ENCODE peak calls at places on chromosomes 3 and 15, in ten cellular contexts. One of them, this sample, is unnamed.

GRCh38 chr3:194404365-194405140 is 5.5 kb upstream of the GP5 start:
- DNase-seq in stromal cell of bone marrow: peak
- DNase-seq in fibroblast of the aortic adventitia: peak
- DNase-seq in substantia nigra: no peak
- DNase-seq in mesothelial cell of epicardium: no peak
- DNase-seq in lower lobe of right lung: no peak
- DNase-seq in neural crest cell: no peak
- DNase-seq in activated gamma-delta T cell treated with Interleukin-2 at 50 U/mL for 16 hours: peak
- DNase-seq in NCI-H187 treated with DMSO at 0.1 percent for 48 hours: peak
- DNase-seq in NCI-H2081 treated with DMSO at 0.1 percent for 48 hours: peak
- DNase-seq in this sample: no peak

GRCh38 chr15:33298631-33299030 is 12.1 kb upstream of the RYR3 start:
- DNase-seq in stromal cell of bone marrow: no peak
- DNase-seq in fibroblast of the aortic adventitia: no peak
- DNase-seq in substantia nigra: no peak
- DNase-seq in mesothelial cell of epicardium: no peak
- DNase-seq in lower lobe of right lung: no peak
- DNase-seq in neural crest cell: no peak
- DNase-seq in activated gamma-delta T cell treated with Interleukin-2 at 50 U/mL for 16 hours: no peak
- DNase-seq in NCI-H187 treated with DMSO at 0.1 percent for 48 hours: no peak
- DNase-seq in NCI-H2081 treated with DMSO at 0.1 percent for 48 hours: no peak
- DNase-seq in this sample: no peak

GRCh38 chr3:168620854-168621253 is 525.1 kb upstream of the GOLIM4 start:
- DNase-seq in stromal cell of bone marrow: peak
- DNase-seq in fibroblast of the aortic adventitia: no peak
- DNase-seq in substantia nigra: peak
- DNase-seq in mesothelial cell of epicardium: peak
- DNase-seq in lower lobe of right lung: no peak
- DNase-seq in neural crest cell: peak
- DNase-seq in activated gamma-delta T cell treated with Interleukin-2 at 50 U/mL for 16 hours: no peak
- DNase-seq in NCI-H187 treated with DMSO at 0.1 percent for 48 hours: no peak
- DNase-seq in NCI-H2081 treated with DMSO at 0.1 percent for 48 hours: peak
- DNase-seq in this sample: no peak

GRCh38 chr3:171791695-171792082 is 18.6 kb downstream of the PLD1 start:
- DNase-seq in stromal cell of bone marrow: no peak
- DNase-seq in fibroblast of the aortic adventitia: peak
- DNase-seq in substantia nigra: peak
- DNase-seq in mesothelial cell of epicardium: no peak
- DNase-seq in lower lobe of right lung: no peak
- DNase-seq in neural crest cell: no peak
- DNase-seq in activated gamma-delta T cell treated with Interleukin-2 at 50 U/mL for 16 hours: no peak
- DNase-seq in NCI-H187 treated with DMSO at 0.1 percent for 48 hours: no peak
- DNase-seq in NCI-H2081 treated with DMSO at 0.1 percent for 48 hours: no peak
- DNase-seq in this sample: no peak

GRCh38 chr15:80832676-80833075 is 53.5 kb downstream of the CEMIP start:
- DNase-seq in stromal cell of bone marrow: no peak
- DNase-seq in fibroblast of the aortic adventitia: no peak
- DNase-seq in substantia nigra: no peak
- DNase-seq in mesothelial cell of epicardium: no peak
- DNase-seq in lower lobe of right lung: no peak
- DNase-seq in neural crest cell: no peak
- DNase-seq in activated gamma-delta T cell treated with Interleukin-2 at 50 U/mL for 16 hours: no peak
- DNase-seq in NCI-H187 treated with DMSO at 0.1 percent for 48 hours: no peak
- DNase-seq in NCI-H2081 treated with DMSO at 0.1 percent for 48 hours: no peak
- DNase-seq in this sample: no peak

GRCh38 chr3:140499114-140499757 is 178.6 kb upstream of the TRIM42 start:
- DNase-seq in stromal cell of bone marrow: peak
- DNase-seq in fibroblast of the aortic adventitia: peak
- DNase-seq in substantia nigra: no peak
- DNase-seq in mesothelial cell of epicardium: no peak
- DNase-seq in lower lobe of right lung: no peak
- DNase-seq in neural crest cell: no peak
- DNase-seq in activated gamma-delta T cell treated with Interleukin-2 at 50 U/mL for 16 hours: no peak
- DNase-seq in NCI-H187 treated with DMSO at 0.1 percent for 48 hours: no peak
- DNase-seq in NCI-H2081 treated with DMSO at 0.1 percent for 48 hours: peak
- DNase-seq in this sample: no peak

GRCh38 chr15:89554247-89554646 is 21.0 kb upstream of the TICRR start:
- DNase-seq in stromal cell of bone marrow: no peak
- DNase-seq in fibroblast of the aortic adventitia: no peak
- DNase-seq in substantia nigra: no peak
- DNase-seq in mesothelial cell of epicardium: no peak
- DNase-seq in lower lobe of right lung: no peak
- DNase-seq in neural crest cell: no peak
- DNase-seq in activated gamma-delta T cell treated with Interleukin-2 at 50 U/mL for 16 hours: no peak
- DNase-seq in NCI-H187 treated with DMSO at 0.1 percent for 48 hours: no peak
- DNase-seq in NCI-H2081 treated with DMSO at 0.1 percent for 48 hours: no peak
- DNase-seq in this sample: no peak

GRCh38 chr3:196288141-196288460 is 575 bp upstream of the PCYT1A start:
- DNase-seq in stromal cell of bone marrow: no peak
- DNase-seq in fibroblast of the aortic adventitia: peak
- DNase-seq in substantia nigra: no peak
- DNase-seq in mesothelial cell of epicardium: no peak
- DNase-seq in lower lobe of right lung: no peak
- DNase-seq in neural crest cell: no peak
- DNase-seq in activated gamma-delta T cell treated with Interleukin-2 at 50 U/mL for 16 hours: peak
- DNase-seq in NCI-H187 treated with DMSO at 0.1 percent for 48 hours: no peak
- DNase-seq in NCI-H2081 treated with DMSO at 0.1 percent for 48 hours: no peak
- DNase-seq in this sample: no peak

GRCh38 chr3:45057557-45057956 is 31.5 kb downstream of the CLEC3B start:
- DNase-seq in stromal cell of bone marrow: no peak
- DNase-seq in fibroblast of the aortic adventitia: no peak
- DNase-seq in substantia nigra: no peak
- DNase-seq in mesothelial cell of epicardium: no peak
- DNase-seq in lower lobe of right lung: no peak
- DNase-seq in neural crest cell: no peak
- DNase-seq in activated gamma-delta T cell treated with Interleukin-2 at 50 U/mL for 16 hours: no peak
- DNase-seq in NCI-H187 treated with DMSO at 0.1 percent for 48 hours: no peak
- DNase-seq in NCI-H2081 treated with DMSO at 0.1 percent for 48 hours: no peak
- DNase-seq in this sample: no peak

This sample was measured in CD8-positive, alpha-beta memory T cell.